ENCODE peak calls at places on chromosomes 3 and 15, in nine cellular contexts. N is Caki2; C is A172; D is stimulated activated CD4-positive, alpha-beta T cell treated with anti-CD3 and anti-CD28 coated beads, Interleukin-2, amount 100 ng/mL, for 48 hours; Q is mucosa of gallbladder; W is cerebellum; P is putamen; S is EH; I is NCI-H69. M is an unnamed sample.

GRCh38 chr3:197792019-197792647 is 1.1 kb downstream of the LRCH3 start:
- DNase-seq in N (peak), C (peak), D (peak), Q (no peak), W (no peak), P (no peak), S (peak), I (peak), M (no peak)

GRCh38 chr3:72036899-72037298 is 252.0 kb upstream of the PROK2 start:
- DNase-seq in N (no peak), C (no peak), D (no peak), Q (peak), W (peak), P (no peak), S (peak), I (no peak), M (peak)

GRCh38 chr15:71572452-71573053 is 237.8 kb upstream of the NR2E3 start:
- DNase-seq in N (no peak), C (no peak), D (no peak), Q (peak), W (no peak), P (no peak), S (no peak), I (no peak), M (peak)

GRCh38 chr15:40498418-40498817 is 27.6 kb downstream of the CHST14 start:
- DNase-seq in N (no peak), C (peak), D (no peak), Q (no peak), W (no peak), P (no peak), S (peak), I (no peak), M (peak)

GRCh38 chr15:73053398-73053723 is 1.1 kb downstream of the NEO1 start:
- DNase-seq in N (no peak), C (no peak), D (no peak), Q (no peak), W (no peak), P (no peak), S (no peak), I (no peak), M (no peak)

GRCh38 chr15:101091080-101092017 is 160.5 kb downstream of the CHSY1 start:
- DNase-seq in N (no peak), C (peak), D (no peak), Q (peak), W (peak), P (peak), S (peak), I (no peak), M (peak)

GRCh38 chr15:81338422-81339007 is 14.6 kb upstream of the STARD5 start:
- DNase-seq in N (peak), C (peak), D (no peak), Q (no peak), W (no peak), P (no peak), S (peak), I (no peak), M (peak)

GRCh38 chr3:192022412-192022811 is 561.4 kb downstream of the PYDC2 start:
- DNase-seq in N (no peak), C (peak), D (no peak), Q (no peak), W (no peak), P (no peak), S (no peak), I (no peak), M (no peak)

GRCh38 chr3:114707225-114707860 is 413.5 kb downstream of the TIGIT start:
- DNase-seq in N (no peak), C (no peak), D (no peak), Q (no peak), W (no peak), P (no peak), S (no peak), I (no peak), M (no peak)

GRCh38 chr15:89101302-89102191 is 13.3 kb downstream of the ABHD2 start:
- DNase-seq in N (peak), C (peak), D (no peak), Q (peak), W (peak), P (no peak), S (peak), I (peak), M (peak)

GRCh38 chr15:80436511-80437307 is 32.5 kb downstream of the ARNT2 start:
- DNase-seq in N (peak), C (peak), D (no peak), Q (no peak), W (no peak), P (no peak), S (peak), I (no peak), M (peak)

M was measured in foreskin fibroblast.